ENCODE peak calls at places on chromosome 19, in nine cellular contexts. A, Q, D, O, S, V, Z, N and I are unnamed samples.
A peak's percentile ranks its signal among the peaks of the same experiment; 100 is the strongest.

GRCh38 chr19:28898279-28898678 is 314.7 kb downstream of the UQCRFS1 start:
- DNase-seq in O (no peak), Z (no peak), D (no peak), S (no peak), Q (no peak), A (no peak), V (no peak), N (no peak), I (no peak)

GRCh38 chr19:1122972-1123363 is 19.2 kb downstream of the GPX4 start:
- DNase-seq in S (peak; percentile 85), Z (peak; percentile 87), N (peak; percentile 76), Q (no peak), O (peak; percentile 90), V (peak; percentile 79), D (peak; percentile 86), A (no peak), I (peak; percentile 70)

GRCh38 chr19:19591133-19591825 is 27.2 kb downstream of the PBX4 start:
- DNase-seq in Z (peak; percentile 34), A (peak; percentile 84), O (peak; percentile 50), V (no peak), S (peak; percentile 35), D (no peak), Q (no peak), N (peak; percentile 98), I (peak; percentile 89)

GRCh38 chr19:43660301-43660700 is 9.7 kb downstream of the PLAUR start:
- DNase-seq in S (no peak), N (no peak), O (no peak), D (no peak), Q (no peak), Z (no peak), V (no peak), A (no peak), I (no peak)

GRCh38 chr19:48239582-48240141 is 16.1 kb downstream of the CARD8 start:
- DNase-seq in S (no peak), Z (no peak), N (no peak), Q (no peak), O (no peak), D (no peak), V (no peak), A (no peak), I (no peak)

GRCh38 chr19:17202249-17202648 is 12.9 kb upstream of the USE1 start:
- DNase-seq in D (no peak), N (no peak), Q (no peak), O (no peak), Z (no peak), S (no peak), V (no peak), A (no peak), I (peak; percentile 33)

GRCh38 chr19:32810452-32810851 is 59.1 kb downstream of the SLC7A9 start:
- DNase-seq in D (no peak), N (no peak), O (no peak), A (no peak), Z (no peak), Q (no peak), V (no peak), S (no peak), I (no peak)

GRCh38 chr19:12721656-12722565 is 1.8 kb downstream of the TNPO2 start:
- DNase-seq in O (peak; percentile 89), V (peak; percentile 80), Q (no peak), A (no peak), Z (peak; percentile 94), D (peak; percentile 80), S (peak; percentile 70), N (peak; percentile 80), I (peak; percentile 86)

GRCh38 chr19:43649514-43649913 is 9.9 kb upstream of the CADM4 start:
- DNase-seq in Q (no peak), N (no peak), S (no peak), D (no peak), V (no peak), O (no peak), Z (no peak), A (no peak), I (no peak)

GRCh38 chr19:34306824-34307223 is 52.5 kb downstream of the GARRE1 start:
- DNase-seq in D (no peak), O (no peak), V (no peak), Q (no peak), A (no peak), S (no peak), Z (no peak), N (no peak), I (no peak)

GRCh38 chr19:8832132-8833021 is at the start of the genes MBD3L1 and ZNF558:
- DNase-seq in O (peak; percentile 77), Z (peak; percentile 97), A (peak; percentile 40), S (peak; percentile 98), Q (peak; percentile 99), V (peak; percentile 99), N (peak; percentile 99), D (peak; percentile 99), I (peak; percentile 99)

GRCh38 chr19:6215701-6216235 is 64.0 kb downstream of the MLLT1 start:
- DNase-seq in A (no peak), D (no peak), Z (no peak), N (no peak), Q (no peak), S (no peak), V (no peak), O (no peak), I (no peak)

DNA sequence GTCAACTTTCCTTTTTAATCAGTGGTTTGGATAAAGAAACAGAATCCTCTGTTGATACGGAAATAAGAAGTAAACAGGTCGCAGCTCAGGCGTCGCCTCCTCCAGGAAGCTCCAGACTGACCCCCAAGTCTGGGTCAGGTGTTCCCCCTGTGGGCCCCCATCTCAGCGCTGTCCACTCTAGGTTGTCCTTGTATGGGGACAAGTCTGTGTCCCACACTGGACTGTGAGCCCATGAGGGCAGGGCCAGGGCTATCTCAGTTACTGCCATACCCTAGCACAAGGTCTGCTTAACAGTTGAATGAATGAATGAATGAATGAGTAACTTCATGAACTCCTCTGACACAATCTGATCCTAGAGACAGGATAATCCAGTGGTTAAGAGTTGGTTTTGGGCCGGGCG is 7.5 kb downstream of the CLASRP start:
- DNase-seq in A (no peak), N (no peak), V (no peak), S (no peak), Z (no peak), Q (no peak), D (no peak), O (no peak), I (no peak)
- H3K27ac ChIP-seq in A (peak overlapping the region; percentile 67), N (no peak overlapping the region), V (peak overlapping the region; percentile 2), S (no peak overlapping the region), Z (no peak overlapping the region), Q (no peak overlapping the region), D (no peak overlapping the region), O (no peak overlapping the region), I (no peak overlapping the region)

GRCh38 chr19:2478324-2478755 is 2.4 kb downstream of the GADD45B start:
- DNase-seq in Q (peak; percentile 20), D (no peak), Z (peak; percentile 76), S (peak; percentile 83), V (peak; percentile 75), O (no peak), N (peak; percentile 84), A (no peak), I (peak; percentile 91)
- TF ChIP-seq CTCF in Q (peak; percentile 54), D (no peak), Z (peak; percentile 29), S (peak; percentile 75), V (peak; percentile 41), O (peak; percentile 42), N (peak; percentile 18), A (peak; percentile 26), I (peak; percentile 47)

GRCh38 chr19:46324277-46324676 is 22.6 kb upstream of the PPP5C start:
- DNase-seq in D (no peak), S (no peak), A (no peak), Z (no peak), N (no peak), Q (no peak), V (no peak), O (no peak), I (no peak)
- H3K27ac ChIP-seq in D (no peak overlapping the region), S (no peak overlapping the region), A (no peak overlapping the region), Z (no peak overlapping the region), N (no peak overlapping the region), Q (no peak overlapping the region), V (no peak overlapping the region), O (no peak overlapping the region), I (no peak overlapping the region)

GRCh38 chr19:4580021-4580901 is 20.8 kb upstream of the SEMA6B start:
- DNase-seq in V (no peak), N (no peak), D (peak; percentile 72), O (peak; percentile 62), Q (no peak), S (no peak), A (no peak), Z (peak; percentile 78), I (no peak)
- TF ChIP-seq CTCF in V (no peak), N (no peak), D (peak; percentile 57), O (peak; percentile 62), Q (no peak), S (no peak), A (no peak), Z (peak; percentile 63), I (peak; percentile 46)